ENCODE peak calls at places on chromosomes 2 and 18, in ten cellular contexts. G, Z, N, R, F, T, V, E, M and A are unnamed samples.

GRCh38 chr2:36060133-36060532 is 295.4 kb upstream of the CRIM1 start:
- DNase-seq in Z (no peak), R (no peak), V (no peak), F (no peak), E (no peak), T (no peak), G (no peak), M (no peak), N (no peak), A (no peak)

GRCh38 chr2:147789720-147790119 is 55.1 kb upstream of the ACVR2A start:
- DNase-seq in F (no peak), G (no peak), E (peak), V (no peak), N (no peak), M (peak), T (no peak), Z (peak), R (no peak), A (no peak)

GRCh38 chr2:33083671-33084387 is 137.1 kb downstream of the LTBP1 start:
- DNase-seq in M (no peak), T (peak), N (no peak), R (no peak), V (no peak), Z (no peak), G (no peak), F (no peak), E (no peak), A (no peak)

GRCh38 chr2:98445708-98446577 is 1.3 kb downstream of the INPP4A start:
- DNase-seq in R (no peak), E (peak), V (peak), F (no peak), Z (no peak), M (no peak), N (no peak), T (no peak), G (no peak), A (peak)

GRCh38 chr2:105929506-105929905 is 184.8 kb downstream of the NCK2 start:
- DNase-seq in N (no peak), Z (no peak), F (no peak), V (peak), T (no peak), R (peak), M (peak), E (no peak), G (no peak), A (no peak)

GRCh38 chr2:228681426-228681825 is 499.9 kb upstream of the SPHKAP start:
- DNase-seq in E (peak), N (peak), G (peak), Z (peak), M (peak), V (no peak), T (no peak), F (no peak), R (peak), A (no peak)

GRCh38 chr18:48801728-48802542 is 148.8 kb downstream of the SMAD7 start:
- DNase-seq in F (no peak), E (no peak), R (no peak), Z (no peak), T (no peak), V (no peak), G (no peak), N (no peak), M (no peak), A (peak)

GRCh38 chr2:126894585-126895182 is 4.0 kb upstream of the TEX51 start:
- DNase-seq in R (no peak), Z (no peak), E (no peak), V (no peak), N (no peak), F (no peak), M (no peak), T (peak), G (no peak), A (no peak)

GRCh38 chr2:196276421-196276820 is 105.0 kb upstream of the STK17B start:
- DNase-seq in T (peak), G (no peak), N (no peak), Z (no peak), F (no peak), M (no peak), R (no peak), E (no peak), V (no peak), A (no peak)

GRCh38 chr2:47299555-47299954 is 103.4 kb upstream of the MSH2 start:
- DNase-seq in F (no peak), N (no peak), R (no peak), Z (peak), G (peak), E (peak), V (no peak), M (peak), T (no peak), A (no peak)

GRCh38 chr2:207319321-207319720 is 153.6 kb upstream of the KLF7 start:
- DNase-seq in T (no peak), R (no peak), M (no peak), E (no peak), G (no peak), V (no peak), Z (no peak), F (no peak), N (no peak), A (no peak)

GRCh38 chr2:232439758-232440135 is 16.2 kb upstream of the ALPI start:
- DNase-seq in E (no peak), F (no peak), V (no peak), R (no peak), N (no peak), T (no peak), M (no peak), Z (no peak), G (no peak), A (no peak)

GRCh38 chr18:24611075-24611474 is 150.6 kb downstream of the HRH4 start:
- DNase-seq in G (no peak), T (no peak), E (no peak), R (no peak), Z (no peak), N (peak), M (no peak), V (no peak), F (no peak), A (no peak)

GRCh38 chr2:12469053-12469625 is 247.6 kb upstream of the TRIB2 start:
- DNase-seq in R (no peak), T (no peak), F (no peak), E (peak), Z (peak), N (no peak), G (no peak), M (no peak), V (no peak), A (no peak)

GRCh38 chr18:78330761-78331160 is 648.9 kb upstream of the SALL3 start:
- DNase-seq in V (no peak), Z (no peak), F (no peak), M (peak), E (no peak), R (no peak), G (no peak), T (no peak), N (no peak), A (no peak)

GRCh38 chr2:225668606-225669266 is 269.2 kb downstream of the NYAP2 start:
- DNase-seq in Z (peak), F (no peak), M (peak), N (peak), E (peak), V (no peak), G (peak), R (peak), T (peak), A (no peak)

GRCh38 chr2:127011796-127012195 is 95.2 kb downstream of the BIN1 start:
- DNase-seq in Z (no peak), G (no peak), T (no peak), F (no peak), N (no peak), M (no peak), E (no peak), V (no peak), R (no peak), A (no peak)

GRCh38 chr2:208064220-208064951 is 39.1 kb upstream of the PLEKHM3 start:
- DNase-seq in T (no peak), F (no peak), Z (peak), R (no peak), V (no peak), N (no peak), G (peak), M (peak), E (peak), A (no peak)

GRCh38 chr2:55936351-55936750 is 12.8 kb upstream of the EFEMP1 start:
- DNase-seq in N (no peak), G (no peak), E (no peak), M (no peak), R (no peak), T (no peak), F (no peak), V (no peak), Z (peak), A (no peak)